ENCODE peak calls at places on chromosomes 11 and 22, in four cellular contexts. M is naive thymus-derived CD4-positive, alpha-beta T cell; X is upper lobe of left lung; P is esophagus squamous epithelium. K is an unnamed sample. For H3K27me3, the result is how much of the 10 kb centered on the place peaks cover.

GRCh38 chr22:37169412-37169811 is 18.6 kb downstream of the C1QTNF6 start:
- DNase-seq in P (no peak), M (no peak), X (peak), K (no peak)

GRCh38 chr11:109426442-109426841 is 4.5 kb downstream of the C11orf87 start:
- DNase-seq in P (no peak), M (no peak), X (no peak), K (no peak)

GRCh38 chr22:20021196-20022181 is 579 bp downstream of the TANGO2 start:
- DNase-seq in M (no peak), X (peak), P (no peak), K (no peak)

GRCh38 chr22:29520851-29521250 is 32.7 kb downstream of the THOC5 start:
- DNase-seq in P (no peak), X (no peak), M (no peak), K (no peak)

GRCh38 chr11:35267504-35267903 is 128.5 kb downstream of the CD44 start:
- DNase-seq in M (no peak), X (no peak), P (no peak), K (no peak)

GRCh38 chr11:121117753-121118152 is 16.7 kb downstream of the TECTA start:
- DNase-seq in M (no peak), P (no peak), X (no peak), K (no peak)

GRCh38 chr11:57123590-57123989 is 58.2 kb upstream of the LRRC55 start:
- DNase-seq in M (no peak), P (no peak), X (no peak), K (no peak)

GRCh38 chr11:11387201-11387600 is 34.2 kb upstream of the CSNK2A3 start:
- DNase-seq in P (no peak), M (no peak), X (no peak), K (no peak)

GRCh38 chr11:30635401-30635989 is 49.3 kb upstream of the MPPED2 start:
- DNase-seq in P (no peak), M (no peak), X (no peak), K (no peak)

GRCh38 chr11:17296852-17297559 is 20.5 kb downstream of the NUCB2 start:
- DNase-seq in X (no peak), P (no peak), M (no peak), K (no peak)

GRCh38 chr11:45876401-45876800 is 9.1 kb upstream of the MAPK8IP1 start:
- DNase-seq in P (no peak), X (no peak), M (no peak), K (no peak)

GRCh38 chr11:368414-369335 is 624 bp upstream of the B4GALNT4 start:
- DNase-seq in M (no peak), P (no peak), X (no peak), K (no peak)

GRCh38 chr22:42074153-42074750 is at the start of gene PHETA2:
- DNase-seq in M (peak), X (peak), P (no peak), K (peak)

GRCh38 chr11:78350101-78350645 is 67.4 kb downstream of the GAB2 start:
- DNase-seq in P (no peak), M (no peak), X (no peak), K (no peak)

GRCh38 chr11:60349990-60350389 is 22.9 kb downstream of the MS4A6E start:
- DNase-seq in M (no peak), P (no peak), X (no peak), K (no peak)

GRCh38 chr22:28123989-28124766 is 205.1 kb upstream of the PITPNB start:
- DNase-seq in M (no peak), X (no peak), P (no peak), K (no peak)

DNA sequence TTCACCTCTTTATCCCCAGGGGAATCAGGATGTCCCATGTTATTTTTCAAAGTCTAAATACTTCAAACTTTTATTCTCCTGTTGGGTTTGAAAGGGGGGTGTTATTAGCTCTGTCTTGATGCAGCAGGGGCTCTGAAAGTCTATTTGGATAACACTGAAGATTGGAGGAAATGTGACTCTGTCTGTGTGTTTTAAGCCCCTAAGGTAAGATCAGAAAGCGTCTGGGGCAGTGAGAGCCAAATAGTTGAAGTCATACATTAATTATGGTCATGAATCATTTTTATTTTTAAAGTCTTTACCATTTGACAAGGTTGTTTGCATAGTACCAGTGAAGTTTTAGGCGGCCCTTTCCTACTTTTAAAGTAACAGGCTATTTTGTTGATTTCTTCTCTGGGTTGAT is 139.0 kb downstream of the UVRAG start:
- DNase-seq in X (no peak), M (no peak), P (no peak), K (no peak)
- H3K4me3 ChIP-seq in X (no peak), M (no peak), P (no peak), K (no peak)

GRCh38 chr11:31804439-31805036 is 6.6 kb downstream of the PAX6 start:
- DNase-seq in M (no peak), X (no peak), P (no peak), K (no peak)
- H3K27me3 ChIP-seq in M (under half), X (under half), P (half or more), K (half or more)

GRCh38 chr11:133695376-133695775 is 149.9 kb downstream of the SPATA19 start:
- DNase-seq in X (no peak), P (no peak), M (no peak), K (no peak)

GRCh38 chr11:133693110-133693509 is 152.2 kb downstream of the SPATA19 start:
- DNase-seq in M (no peak), X (no peak), P (no peak), K (no peak)

GRCh38 chr11:133697161-133697560 is 148.2 kb downstream of the SPATA19 start:
- DNase-seq in P (no peak), X (no peak), M (no peak), K (no peak)

GRCh38 chr11:133692371-133692770 is 152.9 kb downstream of the SPATA19 start:
- DNase-seq in X (no peak), P (no peak), M (no peak), K (no peak)

GRCh38 chr11:133694701-133695100 is 150.6 kb downstream of the SPATA19 start:
- DNase-seq in M (no peak), P (no peak), X (no peak), K (no peak)
- H3K27ac ChIP-seq in M (no peak), P (no peak), X (no peak), K (no peak)

DNA sequence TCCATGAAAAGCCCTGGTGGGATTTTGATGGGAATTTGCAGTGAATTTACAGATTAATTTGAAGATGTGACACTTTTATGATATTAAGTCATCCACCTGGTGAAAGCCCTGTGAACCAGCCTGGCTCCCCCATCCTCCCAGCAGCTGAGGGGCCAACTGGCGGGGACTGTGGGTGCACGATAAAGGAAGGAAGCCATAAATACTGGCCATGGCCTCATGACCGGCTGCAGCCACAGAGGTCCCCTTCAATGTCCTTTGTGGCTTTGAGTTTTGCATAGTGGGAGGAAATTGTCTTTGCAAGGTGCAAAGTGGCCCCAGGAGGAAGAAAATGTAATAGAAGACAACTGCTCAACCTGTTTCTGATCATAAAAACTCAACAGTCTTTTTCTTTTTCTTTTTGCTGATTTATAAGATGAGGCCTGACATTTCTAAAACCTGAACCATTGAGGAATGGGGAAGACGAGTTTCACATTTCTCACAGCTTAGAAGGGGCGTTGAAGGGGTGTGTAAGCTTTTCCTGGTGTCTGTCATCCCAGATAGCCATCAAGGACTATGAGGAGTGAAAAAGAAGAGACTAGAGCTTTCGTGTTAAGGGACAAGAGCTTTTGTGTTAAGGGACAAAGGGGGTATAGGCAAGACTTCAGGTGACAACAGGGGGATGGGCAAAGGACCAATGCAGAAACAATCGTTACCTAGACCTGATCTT is 6.3 kb upstream of the NDUFV1 start:
- DNase-seq in P (no peak), M (no peak), X (no peak), K (no peak)
- H3K4me3 ChIP-seq in P (no peak), M (no peak), X (no peak), K (no peak)

GRCh38 chr22:39716534-39716933 is 146.0 kb downstream of the CACNA1I start:
- DNase-seq in X (no peak), P (no peak), M (no peak), K (no peak)
- H3K27me3 ChIP-seq in X (under half), P (under half), M (under half), K (under half)